ENCODE peak calls at places on chromosome 9, in seven cellular contexts. P is H54; W is aorta; A is LHCN-M2; X is activated CD4-positive, alpha-beta T cell treated with anti-CD3 and anti-CD28 coated beads, Interleukin-2, amount 50 U/mL, for 4 hours; M is ecto neural progenitor cell; B is cardiac muscle cell. F is an unnamed sample.

GRCh38 chr9:89802809-89803355 is 198.1 kb downstream of the GADD45G start:
- DNase-seq in W (no peak), P (no peak), M (no peak), B (no peak), X (no peak), A (no peak), F (no peak)

GRCh38 chr9:131732061-131732526 is 7.8 kb downstream of the RAPGEF1 start:
- DNase-seq in M (no peak), P (no peak), W (no peak), B (no peak), A (peak; percentile 81), X (no peak), F (peak; percentile 48)

GRCh38 chr9:104494808-104495207 is 9.3 kb upstream of the OR13F1 start:
- DNase-seq in P (peak; percentile 21), A (peak; percentile 2), X (no peak), B (peak; percentile 2), W (no peak), M (no peak), F (no peak)

GRCh38 chr9:75265525-75265972 is 177.2 kb downstream of the OSTF1 start:
- DNase-seq in W (no peak), A (peak; percentile 37), B (peak; percentile 69), X (peak; percentile 12), P (peak; percentile 19), M (peak; percentile 56), F (no peak)

GRCh38 chr9:96782241-96782640 is 4.4 kb upstream of the ZNF510 start:
- DNase-seq in P (no peak), X (no peak), W (no peak), B (no peak), M (no peak), A (no peak), F (no peak)

GRCh38 chr9:68777070-68777763 is 72.2 kb downstream of the PIP5K1B start:
- DNase-seq in X (no peak), M (no peak), B (no peak), A (peak; percentile 2), P (no peak), W (no peak), F (no peak)

GRCh38 chr9:132986586-132986985 is 8.1 kb downstream of the GFI1B start:
- DNase-seq in M (no peak), A (no peak), B (no peak), W (no peak), X (no peak), P (peak; percentile 82), F (no peak)

GRCh38 chr9:34001308-34001707 is 47.4 kb downstream of the UBAP2 start:
- DNase-seq in P (no peak), W (no peak), A (no peak), M (no peak), B (no peak), X (no peak), F (no peak)

GRCh38 chr9:123059472-123060220 is 26.2 kb downstream of the GPR21 start:
- DNase-seq in W (no peak), P (no peak), A (no peak), B (no peak), X (no peak), M (no peak), F (no peak)

GRCh38 chr9:108553111-108553635 is 302.6 kb downstream of the ACTL7B start:
- DNase-seq in X (no peak), M (no peak), P (no peak), W (no peak), A (no peak), B (no peak), F (no peak)

GRCh38 chr9:10690546-10690945 is 77.7 kb upstream of the PTPRD start:
- DNase-seq in M (no peak), W (no peak), A (no peak), X (no peak), P (no peak), B (no peak), F (no peak)

GRCh38 chr9:6759114-6759977 is 1.6 kb downstream of the KDM4C start:
- DNase-seq in X (peak; percentile 12), M (no peak), W (no peak), B (no peak), P (peak; percentile 58), A (peak; percentile 87), F (no peak)

GRCh38 chr9:92717201-92718085 is 47.2 kb downstream of the BICD2 start:
- DNase-seq in P (no peak), B (no peak), A (no peak), M (no peak), W (peak; percentile 38), X (no peak), F (no peak)

GRCh38 chr9:125889524-125890473 is 142.6 kb downstream of the PBX3 start:
- DNase-seq in W (peak; percentile 79), P (no peak), A (peak; percentile 47), X (peak; percentile 21), M (peak; percentile 75), B (peak; percentile 66), F (peak; percentile 63)

GRCh38 chr9:101398335-101398929 is at the start of the genes MRPL50 and ZNF189:
- DNase-seq in W (peak; percentile 99), B (peak; percentile 98), X (peak; percentile 96), P (peak; percentile 96), A (peak; percentile 99), M (peak; percentile 97), F (peak; percentile 99)

GRCh38 chr9:69649566-69650260 is 22.5 kb downstream of the APBA1 start:
- DNase-seq in B (no peak), X (no peak), M (no peak), W (no peak), P (no peak), A (peak; percentile 28), F (no peak)